ENCODE peak calls at places on chromosomes 12 and 14, in eight cellular contexts. U is transverse colon; H is stimulated activated CD4-positive, alpha-beta T cell treated with anti-CD3 and anti-CD28 coated beads, Interleukin-1b, Interleukin-23, amount 100 ng/mL, for 4 hours; S is activated T-cell treated with anti-CD3 and anti-CD28 coated beads for 1 hour; Y is HS-27A; C is naive thymus-derived CD8-positive, alpha-beta T cell; M is NCI-H524; Z is nephron progenitor cell. L is an unnamed sample.

GRCh38 chr12:83805137-83805818 is 1107.3 kb downstream of the SLC6A15 start:
- DNase-seq in U (no peak), H (no peak), S (no peak), Y (no peak), C (no peak), M (no peak), Z (no peak), L (no peak)

GRCh38 chr12:90899456-90900182 is 55.4 kb downstream of the CCER1 start:
- DNase-seq in U (no peak), H (no peak), S (no peak), Y (no peak), C (no peak), M (no peak), Z (no peak), L (no peak)

GRCh38 chr12:3236345-3237153 is 159.4 kb downstream of the TSPAN9 start:
- DNase-seq in U (peak), H (no peak), S (no peak), Y (no peak), C (no peak), M (peak), Z (peak), L (no peak)

GRCh38 chr12:46556820-46557524 is 184.4 kb upstream of the SLC38A2 start:
- DNase-seq in U (no peak), H (no peak), S (no peak), Y (no peak), C (no peak), M (no peak), Z (no peak), L (no peak)

GRCh38 chr14:104637546-104638003 is 33.0 kb upstream of the TMEM179 start:
- DNase-seq in U (no peak), H (no peak), S (no peak), Y (no peak), C (no peak), M (no peak), Z (no peak), L (no peak)

GRCh38 chr14:71815110-71815509 is 117.1 kb upstream of the RGS6 start:
- DNase-seq in U (no peak), H (no peak), S (no peak), Y (no peak), C (no peak), M (no peak), Z (no peak), L (no peak)

GRCh38 chr12:113479578-113480335 is 8.1 kb upstream of the LHX5 start:
- DNase-seq in U (no peak), H (peak), S (peak), Y (no peak), C (peak), M (peak), Z (peak), L (no peak)

GRCh38 chr12:69694123-69694522 is 5.0 kb downstream of the BEST3 start:
- DNase-seq in U (no peak), H (no peak), S (no peak), Y (no peak), C (no peak), M (no peak), Z (no peak), L (no peak)

GRCh38 chr12:118360785-118361404 is 11.8 kb downstream of the TAOK3 start:
- DNase-seq in U (no peak), H (no peak), S (no peak), Y (no peak), C (no peak), M (no peak), Z (no peak), L (no peak)

GRCh38 chr12:29534935-29535334 is 37.4 kb upstream of the OVCH1 start:
- DNase-seq in U (no peak), H (no peak), S (no peak), Y (no peak), C (no peak), M (no peak), Z (no peak), L (no peak)

GRCh38 chr12:12376636-12377448 is 20.0 kb downstream of the BORCS5 start:
- DNase-seq in U (no peak), H (peak), S (no peak), Y (peak), C (peak), M (peak), Z (peak), L (no peak)

GRCh38 chr12:128382946-128383739 is 116.2 kb downstream of the TMEM132C start:
- DNase-seq in U (no peak), H (no peak), S (no peak), Y (no peak), C (no peak), M (no peak), Z (no peak), L (no peak)

GRCh38 chr12:8780389-8780788 is 42.0 kb upstream of the A2ML1 start:
- DNase-seq in U (no peak), H (no peak), S (no peak), Y (no peak), C (no peak), M (peak), Z (no peak), L (no peak)

L was measured in left colon.